ENCODE peak calls at places on chromosomes 4 and X, in eight cellular contexts. U is heart left ventricle, A is DMS 273 treated with DMSO at 0.1 percent for 48 hours, J is myocyte, Z is GM13977, H is right cardiac atrium, E is HFF-Myc, V is memory B cell. W is an unnamed sample.

GRCh38 chr4:15239866-15240265 is 188.0 kb upstream of the C1QTNF7 start:
- DNase-seq in H (no peak), E (peak), J (peak), Z (no peak), V (no peak), A (no peak), U (peak), W (no peak)

GRCh38 chr4:118173956-118174355 is 139.7 kb downstream of the NDST3 start:
- DNase-seq in E (peak), V (no peak), J (peak), Z (no peak), H (no peak), U (no peak), A (no peak), W (peak)

GRCh38 chr4:152731997-152732396 is 47.5 kb downstream of the TIGD4 start:
- DNase-seq in Z (no peak), A (no peak), V (no peak), U (no peak), E (no peak), J (no peak), H (no peak), W (no peak)

GRCh38 chrX:95885074-95885473 is 799.6 kb upstream of the DIAPH2 start:
- DNase-seq in U (no peak), V (no peak), E (no peak), A (no peak), J (no peak), Z (no peak), H (no peak), W (no peak)

GRCh38 chr4:6988016-6988715 is 55.0 kb upstream of the TADA2B start:
- DNase-seq in A (no peak), J (no peak), U (no peak), H (no peak), V (no peak), Z (no peak), E (no peak), W (no peak)

GRCh38 chrX:21943460-21944135 is 3.1 kb downstream of the SMS start:
- DNase-seq in E (no peak), U (no peak), V (no peak), H (no peak), Z (no peak), A (no peak), J (peak), W (no peak)

GRCh38 chr4:166165829-166166420 is 292.9 kb downstream of the TLL1 start:
- DNase-seq in E (peak), Z (peak), H (no peak), V (no peak), U (no peak), J (peak), A (peak), W (peak)

GRCh38 chr4:120085705-120086104 is 19.1 kb upstream of the MAD2L1 start:
- DNase-seq in Z (no peak), U (no peak), J (no peak), A (no peak), H (no peak), V (no peak), E (no peak), W (no peak)

GRCh38 chr4:35525192-35525978 is 718.9 kb downstream of the ARAP2 start:
- DNase-seq in J (no peak), U (no peak), H (no peak), V (no peak), A (no peak), E (no peak), Z (no peak), W (no peak)

GRCh38 chr4:52712172-52712990 is 38.8 kb downstream of the ERVMER34-1 start:
- DNase-seq in J (peak), U (peak), H (peak), E (peak), A (peak), Z (peak), V (peak), W (peak)

GRCh38 chr4:70515342-70516245 is 2.8 kb upstream of the AMTN start:
- DNase-seq in Z (no peak), J (no peak), U (no peak), E (no peak), H (no peak), A (no peak), V (no peak), W (no peak)

GRCh38 chrX:18701621-18702361 is 5.7 kb upstream of the PPEF1 start:
- DNase-seq in A (no peak), V (no peak), J (peak), E (peak), H (peak), Z (no peak), U (peak), W (no peak)

GRCh38 chr4:71550220-71551190 is 211.7 kb downstream of the SLC4A4 start:
- DNase-seq in U (no peak), E (peak), V (no peak), H (no peak), J (peak), Z (no peak), A (no peak), W (no peak)

GRCh38 chrX:76172325-76172887 is 456 bp upstream of the PBDC1 start:
- DNase-seq in U (no peak), Z (no peak), E (no peak), V (no peak), H (no peak), A (no peak), J (no peak), W (no peak)

GRCh38 chrX:38095971-38096529 is 89.7 kb downstream of the SYTL5 start:
- DNase-seq in V (no peak), Z (no peak), H (no peak), U (no peak), A (no peak), J (peak), E (no peak), W (no peak)

GRCh38 chr4:122224348-122224747 is 72.2 kb downstream of the BLTP1 start:
- DNase-seq in E (no peak), A (no peak), Z (peak), J (peak), U (no peak), V (no peak), H (no peak), W (no peak)

GRCh38 chr4:74840931-74841330 is 46.6 kb upstream of the BTC start:
- DNase-seq in Z (no peak), H (no peak), J (peak), A (no peak), U (no peak), E (no peak), V (no peak), W (no peak)

GRCh38 chrX:17654116-17654515 is 83.2 kb upstream of the SCML1 start:
- DNase-seq in A (no peak), E (no peak), J (no peak), H (no peak), V (no peak), Z (no peak), U (no peak), W (no peak)

GRCh38 chrX:53263597-53264094 is 17.7 kb downstream of the IQSEC2 start:
- DNase-seq in J (peak), A (no peak), H (no peak), V (no peak), Z (no peak), U (no peak), E (no peak), W (no peak)

W was measured in AG09319.